ENCODE peak calls at places on chromosomes 5 and 9, in six cellular contexts. One of them, this sample, is unnamed.

GRCh38 chr5:6790346-6790865 is 77.2 kb downstream of the TENT4A start:
- DNase-seq in ovary: no peak
- DNase-seq in PC-3: no peak
- DNase-seq in neural progenitor cell: no peak
- DNase-seq in astrocyte: no peak
- DNase-seq in hepatocyte: no peak
- DNase-seq in this sample: no peak

GRCh38 chr9:20065076-20065475 is 276.2 kb upstream of the SLC24A2 start:
- DNase-seq in ovary: no peak
- DNase-seq in PC-3: no peak
- DNase-seq in neural progenitor cell: no peak
- DNase-seq in astrocyte: no peak
- DNase-seq in hepatocyte: peak
- DNase-seq in this sample: no peak

GRCh38 chr5:91272858-91273257 is 110.3 kb downstream of the ARRDC3 start:
- DNase-seq in ovary: no peak
- DNase-seq in PC-3: peak
- DNase-seq in neural progenitor cell: no peak
- DNase-seq in astrocyte: peak
- DNase-seq in hepatocyte: no peak
- DNase-seq in this sample: no peak

GRCh38 chr5:125140855-125141254 is 394.4 kb upstream of the ZNF608 start:
- DNase-seq in ovary: no peak
- DNase-seq in PC-3: peak
- DNase-seq in neural progenitor cell: peak
- DNase-seq in astrocyte: peak
- DNase-seq in hepatocyte: peak
- DNase-seq in this sample: peak

GRCh38 chr9:137825324-137825991 is 52.1 kb upstream of the CACNA1B start:
- DNase-seq in ovary: no peak
- DNase-seq in PC-3: no peak
- DNase-seq in neural progenitor cell: no peak
- DNase-seq in astrocyte: no peak
- DNase-seq in hepatocyte: no peak
- DNase-seq in this sample: no peak

GRCh38 chr5:131322926-131323325 is 59.1 kb downstream of the CDC42SE2 start:
- DNase-seq in ovary: no peak
- DNase-seq in PC-3: peak
- DNase-seq in neural progenitor cell: no peak
- DNase-seq in astrocyte: no peak
- DNase-seq in hepatocyte: no peak
- DNase-seq in this sample: no peak

GRCh38 chr5:128334010-128334716 is 203.9 kb downstream of the FBN2 start:
- DNase-seq in ovary: no peak
- DNase-seq in PC-3: no peak
- DNase-seq in neural progenitor cell: no peak
- DNase-seq in astrocyte: no peak
- DNase-seq in hepatocyte: no peak
- DNase-seq in this sample: no peak

GRCh38 chr5:77390795-77391194 is 101.3 kb downstream of the WDR41 start:
- DNase-seq in ovary: no peak
- DNase-seq in PC-3: peak
- DNase-seq in neural progenitor cell: no peak
- DNase-seq in astrocyte: peak
- DNase-seq in hepatocyte: no peak
- DNase-seq in this sample: peak

GRCh38 chr5:76219636-76220035 is 136.5 kb downstream of the SV2C start:
- DNase-seq in ovary: no peak
- DNase-seq in PC-3: no peak
- DNase-seq in neural progenitor cell: peak
- DNase-seq in astrocyte: no peak
- DNase-seq in hepatocyte: no peak
- DNase-seq in this sample: no peak

GRCh38 chr9:14136646-14137370 is 177.1 kb downstream of the NFIB start:
- DNase-seq in ovary: no peak
- DNase-seq in PC-3: no peak
- DNase-seq in neural progenitor cell: no peak
- DNase-seq in astrocyte: no peak
- DNase-seq in hepatocyte: no peak
- DNase-seq in this sample: no peak

GRCh38 chr5:135973323-135974018 is 18.7 kb upstream of the LECT2 start:
- DNase-seq in ovary: no peak
- DNase-seq in PC-3: no peak
- DNase-seq in neural progenitor cell: no peak
- DNase-seq in astrocyte: no peak
- DNase-seq in hepatocyte: peak
- DNase-seq in this sample: peak

GRCh38 chr9:4987996-4988421 is 2.9 kb downstream of the JAK2 start:
- DNase-seq in ovary: peak
- DNase-seq in PC-3: peak
- DNase-seq in neural progenitor cell: peak
- DNase-seq in astrocyte: peak
- DNase-seq in hepatocyte: peak
- DNase-seq in this sample: peak

GRCh38 chr5:1167361-1167727 is 34.1 kb upstream of the SLC6A19 start:
- DNase-seq in ovary: no peak
- DNase-seq in PC-3: no peak
- DNase-seq in neural progenitor cell: no peak
- DNase-seq in astrocyte: no peak
- DNase-seq in hepatocyte: no peak
- DNase-seq in this sample: no peak

GRCh38 chr5:171888051-171888481 is 102.4 kb downstream of the SMIM23 start:
- DNase-seq in ovary: no peak
- DNase-seq in PC-3: no peak
- DNase-seq in neural progenitor cell: no peak
- DNase-seq in astrocyte: no peak
- DNase-seq in hepatocyte: no peak
- DNase-seq in this sample: peak

GRCh38 chr5:55899344-55899743 is 48.2 kb downstream of the IL31RA start:
- DNase-seq in ovary: no peak
- DNase-seq in PC-3: peak
- DNase-seq in neural progenitor cell: no peak
- DNase-seq in astrocyte: peak
- DNase-seq in hepatocyte: peak
- DNase-seq in this sample: no peak

GRCh38 chr5:173334808-173335207 is 6.6 kb upstream of the STC2 start:
- DNase-seq in ovary: no peak
- DNase-seq in PC-3: peak
- DNase-seq in neural progenitor cell: no peak
- DNase-seq in astrocyte: no peak
- DNase-seq in hepatocyte: no peak
- DNase-seq in this sample: no peak

GRCh38 chr5:163478126-163478981 is 17.9 kb downstream of the HMMR start:
- DNase-seq in ovary: no peak
- DNase-seq in PC-3: peak
- DNase-seq in neural progenitor cell: no peak
- DNase-seq in astrocyte: peak
- DNase-seq in hepatocyte: no peak
- DNase-seq in this sample: no peak

GRCh38 chr5:85814596-85814995 is 803.1 kb upstream of the COX7C start:
- DNase-seq in ovary: no peak
- DNase-seq in PC-3: no peak
- DNase-seq in neural progenitor cell: peak
- DNase-seq in astrocyte: no peak
- DNase-seq in hepatocyte: peak
- DNase-seq in this sample: peak

GRCh38 chr9:9412241-9412640 is 1200.6 kb downstream of the PTPRD start:
- DNase-seq in ovary: no peak
- DNase-seq in PC-3: no peak
- DNase-seq in neural progenitor cell: no peak
- DNase-seq in astrocyte: no peak
- DNase-seq in hepatocyte: no peak
- DNase-seq in this sample: no peak

GRCh38 chr5:140296289-140296688 is 6.6 kb downstream of the PFDN1 start:
- DNase-seq in ovary: no peak
- DNase-seq in PC-3: no peak
- DNase-seq in neural progenitor cell: no peak
- DNase-seq in astrocyte: no peak
- DNase-seq in hepatocyte: no peak
- DNase-seq in this sample: peak

GRCh38 chr9:129225815-129226214 is 47.8 kb upstream of the IER5L start:
- DNase-seq in ovary: peak
- DNase-seq in PC-3: no peak
- DNase-seq in neural progenitor cell: peak
- DNase-seq in astrocyte: peak
- DNase-seq in hepatocyte: peak
- DNase-seq in this sample: peak

GRCh38 chr9:136017813-136018190 is 56.6 kb upstream of the UBAC1 start:
- DNase-seq in ovary: no peak
- DNase-seq in PC-3: no peak
- DNase-seq in neural progenitor cell: no peak
- DNase-seq in astrocyte: no peak
- DNase-seq in hepatocyte: no peak
- DNase-seq in this sample: no peak

GRCh38 chr9:130825051-130825651 is 9.9 kb upstream of the ABL1 start:
- DNase-seq in ovary: peak
- DNase-seq in PC-3: peak
- DNase-seq in neural progenitor cell: peak
- DNase-seq in astrocyte: peak
- DNase-seq in hepatocyte: peak
- DNase-seq in this sample: peak

DNA sequence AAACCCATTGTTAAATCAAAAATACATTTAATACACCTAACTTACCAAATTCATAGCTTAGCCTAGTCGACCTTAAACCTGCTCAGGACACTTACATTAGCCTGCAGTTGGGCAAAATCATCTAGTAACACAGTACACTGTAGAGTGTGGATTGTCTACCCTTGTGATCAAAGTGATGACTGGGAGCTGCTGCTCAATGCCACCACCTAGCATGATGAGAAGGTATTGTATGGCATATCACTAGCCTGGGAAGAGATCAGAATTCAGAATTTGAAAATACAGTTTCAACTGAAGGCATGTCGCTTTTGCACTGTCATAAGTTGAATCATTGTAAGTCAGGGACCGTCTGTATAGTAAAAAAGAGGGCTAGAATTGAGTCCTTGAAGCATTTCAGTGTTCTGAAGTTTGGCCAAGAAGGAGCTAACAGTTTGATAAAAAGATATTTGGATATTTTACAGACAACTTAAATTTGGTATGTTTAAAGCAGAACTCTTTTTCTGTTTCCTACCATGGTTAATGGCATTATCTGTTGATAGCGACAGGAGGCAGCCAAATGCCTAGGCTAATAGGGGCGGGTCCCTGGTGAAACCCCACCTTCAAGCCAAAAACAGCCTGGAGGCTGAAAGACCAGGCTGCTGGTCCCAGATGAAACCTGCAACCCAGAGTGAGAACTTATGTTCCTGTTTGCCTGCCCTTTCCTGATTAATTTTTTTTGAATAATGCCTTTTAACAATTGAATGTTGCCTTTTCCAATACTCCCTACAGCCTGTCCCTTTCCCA is 23.0 kb downstream of the SMIM15 start:
- DNase-seq in ovary: no peak
- DNase-seq in PC-3: peak
- DNase-seq in neural progenitor cell: no peak
- DNase-seq in astrocyte: no peak
- DNase-seq in hepatocyte: no peak
- DNase-seq in this sample: no peak
- TF ChIP-seq CTCF in ovary: no peak
- TF ChIP-seq CTCF in PC-3: peak
- TF ChIP-seq CTCF in neural progenitor cell: peak
- TF ChIP-seq CTCF in astrocyte: no peak
- TF ChIP-seq CTCF in hepatocyte: no peak
- TF ChIP-seq CTCF in this sample: peak

GRCh38 chr5:14039576-14039975 is 95.1 kb upstream of the DNAH5 start:
- DNase-seq in ovary: no peak
- DNase-seq in PC-3: peak
- DNase-seq in neural progenitor cell: no peak
- DNase-seq in astrocyte: peak
- DNase-seq in hepatocyte: no peak
- DNase-seq in this sample: no peak
- H3K27ac ChIP-seq in ovary: no peak
- H3K27ac ChIP-seq in PC-3: peak
- H3K27ac ChIP-seq in neural progenitor cell: no peak
- H3K27ac ChIP-seq in astrocyte: peak
- H3K27ac ChIP-seq in hepatocyte: no peak
- H3K27ac ChIP-seq in this sample: no peak

DNA sequence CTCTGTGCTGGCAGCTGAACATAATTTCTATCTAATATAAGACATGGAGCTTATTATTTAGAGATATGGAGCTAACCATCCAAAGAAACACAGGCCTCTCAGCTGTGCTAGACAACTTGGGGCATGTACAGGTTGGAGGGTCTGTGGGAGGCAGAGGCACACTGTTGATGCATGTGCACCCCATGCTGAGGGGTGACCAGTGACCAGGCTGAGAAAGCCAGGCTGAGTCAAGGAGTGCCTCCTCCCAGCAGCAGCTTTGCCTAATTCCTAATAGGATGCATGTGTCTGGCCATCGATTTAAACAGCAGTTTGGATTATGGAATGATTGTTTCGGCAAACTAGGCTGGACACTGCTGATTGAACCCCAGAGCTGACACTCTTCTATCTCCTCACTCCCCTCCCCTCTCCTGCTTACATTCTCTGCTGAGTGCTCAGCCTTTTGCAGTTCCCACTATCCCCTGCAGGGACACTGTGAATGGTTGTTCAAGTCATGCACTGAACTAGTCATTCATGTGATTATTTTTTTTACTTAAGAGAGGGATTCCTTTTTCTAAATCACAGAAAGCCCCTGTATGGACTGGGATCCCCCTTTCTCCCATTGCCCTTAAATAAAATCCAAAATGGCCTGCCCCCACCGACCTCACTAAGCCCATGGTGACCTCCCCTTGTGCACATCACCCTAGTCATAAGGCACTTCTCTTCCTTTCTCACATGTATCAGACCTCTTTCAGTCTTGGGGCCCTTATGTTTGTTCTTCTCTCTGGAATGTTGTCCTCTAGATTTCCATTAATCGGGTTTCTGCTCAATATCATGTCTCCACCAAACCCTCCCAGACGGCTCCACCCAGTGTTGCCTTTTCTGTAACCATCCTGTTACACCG is 196.0 kb downstream of the ERCC6L2 start:
- DNase-seq in ovary: no peak
- DNase-seq in PC-3: peak
- DNase-seq in neural progenitor cell: peak
- DNase-seq in astrocyte: peak
- DNase-seq in hepatocyte: peak
- DNase-seq in this sample: peak
- TF ChIP-seq CTCF in ovary: no peak
- TF ChIP-seq CTCF in PC-3: peak
- TF ChIP-seq CTCF in neural progenitor cell: peak
- TF ChIP-seq CTCF in astrocyte: peak
- TF ChIP-seq CTCF in hepatocyte: peak
- TF ChIP-seq CTCF in this sample: peak

DNA sequence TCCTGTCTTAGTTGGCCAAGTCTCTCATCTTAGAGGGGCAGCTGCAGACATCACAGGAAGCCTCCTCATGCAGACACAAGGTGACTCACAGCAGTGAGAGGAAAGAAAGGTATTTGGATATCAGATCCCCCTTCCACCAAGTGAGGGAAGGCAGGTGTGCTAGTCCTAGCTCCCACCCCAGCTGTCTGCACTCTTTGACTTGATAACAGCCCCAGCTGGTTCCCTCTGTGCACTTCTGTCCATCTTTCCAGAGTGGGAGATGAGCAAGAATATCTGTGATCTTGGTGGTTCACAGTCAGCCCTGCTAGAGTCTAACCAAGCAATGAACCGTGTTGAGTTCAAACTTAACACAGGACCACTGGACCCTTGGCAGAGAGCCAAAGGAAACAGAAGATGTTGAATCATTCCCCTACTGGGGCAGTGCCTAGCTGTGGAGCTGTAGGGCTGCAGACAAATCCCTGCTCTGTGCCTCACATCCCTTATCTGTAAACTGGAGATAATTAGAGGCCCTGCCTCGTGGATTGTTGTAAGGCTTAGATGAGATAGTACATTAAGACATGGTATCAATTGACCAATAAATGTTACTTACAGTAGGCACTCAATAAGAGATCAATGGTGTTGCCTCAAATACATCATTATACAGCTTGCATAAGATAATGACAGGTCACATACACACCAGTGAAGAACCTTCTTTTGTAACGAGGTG is 39.1 kb downstream of the SH3RF2 start:
- DNase-seq in ovary: no peak
- DNase-seq in PC-3: peak
- DNase-seq in neural progenitor cell: no peak
- DNase-seq in astrocyte: peak
- DNase-seq in hepatocyte: peak
- DNase-seq in this sample: peak
- H3K27ac ChIP-seq in ovary: no peak
- H3K27ac ChIP-seq in PC-3: peak
- H3K27ac ChIP-seq in neural progenitor cell: no peak
- H3K27ac ChIP-seq in astrocyte: peak
- H3K27ac ChIP-seq in hepatocyte: peak
- H3K27ac ChIP-seq in this sample: peak